ENCODE peak calls at places on chromosomes 13 and 19, in four cellular contexts. P, V, C and F are unnamed samples.
A peak's percentile ranks its signal among the peaks of the same experiment; 100 is the strongest.

GRCh38 chr13:49806126-49806536 is 13.6 kb upstream of the KPNA3 start:
- DNase-seq in P (no peak), V (no peak), C (peak; percentile 90), F (no peak)

GRCh38 chr13:39419866-39420265 is 183.1 kb downstream of the LHFPL6 start:
- DNase-seq in P (no peak), V (no peak), C (no peak), F (no peak)

GRCh38 chr13:21672811-21673591 is 2.1 kb downstream of the FGF9 start:
- DNase-seq in P (no peak), V (no peak), C (no peak), F (no peak)

GRCh38 chr13:78826312-78826711 is 167.4 kb upstream of the OBI1 start:
- DNase-seq in P (no peak), V (no peak), C (no peak), F (no peak)

GRCh38 chr13:99926014-99926731 is 45.4 kb downstream of the ZIC5 start:
- DNase-seq in P (peak; percentile 15), V (no peak), C (no peak), F (no peak)

GRCh38 chr13:37995052-37995451 is 125.5 kb upstream of the TRPC4 start:
- DNase-seq in P (no peak), V (no peak), C (no peak), F (no peak)

GRCh38 chr13:25733696-25734435 is 317.9 kb downstream of the SHISA2 start:
- DNase-seq in P (no peak), V (no peak), C (no peak), F (no peak)

GRCh38 chr13:112058941-112059340 is 8.0 kb upstream of the SOX1 start:
- DNase-seq in P (no peak), V (no peak), C (no peak), F (no peak)

GRCh38 chr13:40336228-40337221 is 329.9 kb downstream of the FOXO1 start:
- DNase-seq in P (no peak), V (no peak), C (peak; percentile 91), F (no peak)

GRCh38 chr19:47486900-47487299 is 2.9 kb upstream of the KPTN start:
- DNase-seq in P (no peak), V (no peak), C (no peak), F (no peak)

GRCh38 chr19:21474671-21475181 is 30.7 kb upstream of the ZNF429 start:
- DNase-seq in P (no peak), V (no peak), C (no peak), F (no peak)

GRCh38 chr13:51449018-51449417 is 3.8 kb downstream of the INTS6 start:
- DNase-seq in P (no peak), V (no peak), C (no peak), F (no peak)

GRCh38 chr13:101424381-101425155 is 8.3 kb upstream of the NALCN start:
- DNase-seq in P (no peak), V (no peak), C (peak; percentile 17), F (no peak)

GRCh38 chr13:42041017-42041683 is 7.3 kb upstream of the DGKH start:
- DNase-seq in P (peak; percentile 38), V (peak; percentile 73), C (no peak), F (peak; percentile 22)

GRCh38 chr13:49112782-49113525 is 107.2 kb upstream of the MLNR start:
- DNase-seq in P (no peak), V (no peak), C (no peak), F (peak; percentile 11)

GRCh38 chr13:48266150-48266549 is 33.1 kb downstream of the ITM2B start:
- DNase-seq in P (no peak), V (no peak), C (no peak), F (no peak)

GRCh38 chr13:110964229-110965037 is 49.6 kb upstream of the ANKRD10 start:
- DNase-seq in P (no peak), V (no peak), C (peak; percentile 19), F (peak; percentile 72)

GRCh38 chr13:21372530-21372929 is 86.6 kb downstream of the ZDHHC20 start:
- DNase-seq in P (no peak), V (no peak), C (no peak), F (no peak)

GRCh38 chr13:105341256-105341655 is 1194.2 kb downstream of the EFNB2 start:
- DNase-seq in P (no peak), V (no peak), C (no peak), F (no peak)

GRCh38 chr13:39810091-39810877 is 154.8 kb downstream of the COG6 start:
- DNase-seq in P (no peak), V (no peak), C (no peak), F (no peak)

GRCh38 chr19:32012886-32013635 is 332.3 kb upstream of the ZNF507 start:
- DNase-seq in P (no peak), V (peak; percentile 33), C (no peak), F (no peak)

GRCh38 chr19:38617283-38617763 is 430 bp downstream of the MAP4K1 start:
- DNase-seq in P (no peak), V (no peak), C (no peak), F (no peak)

GRCh38 chr19:46481947-46482346 is 10.6 kb upstream of the PNMA8A start:
- DNase-seq in P (no peak), V (no peak), C (no peak), F (no peak)

GRCh38 chr13:114053026-114053425 is 79.2 kb upstream of the C13orf46 start:
- DNase-seq in P (no peak), V (no peak), C (no peak), F (no peak)

GRCh38 chr13:51584731-51585191 is 499 bp downstream of the WDFY2 start:
- DNase-seq in P (peak; percentile 23), V (peak; percentile 81), C (peak; percentile 64), F (peak; percentile 13)

GRCh38 chr19:40530091-40530901 is 46.4 kb upstream of the SHKBP1 start:
- DNase-seq in P (no peak), V (peak; percentile 92), C (no peak), F (peak; percentile 91)

GRCh38 chr19:50325310-50326100 is 3.7 kb downstream of the KCNC3 start:
- DNase-seq in P (peak; percentile 73), V (peak; percentile 97), C (peak; percentile 84), F (peak; percentile 96)

GRCh38 chr19:36041831-36042230 is 9.2 kb upstream of the CLIP3 start:
- DNase-seq in P (no peak), V (no peak), C (peak; percentile 87), F (no peak)

GRCh38 chr19:48484931-48485612 is 15.9 kb downstream of the CYTH2 start:
- DNase-seq in P (no peak), V (no peak), C (no peak), F (no peak)

GRCh38 chr13:59038824-59039223 is 1124.9 kb downstream of the DIAPH3 start:
- DNase-seq in P (no peak), V (no peak), C (no peak), F (no peak)

GRCh38 chr19:2544576-2545415 is 68.9 kb downstream of the GADD45B start:
- DNase-seq in P (no peak), V (no peak), C (no peak), F (no peak)

GRCh38 chr19:47158879-47159509 is 28.4 kb downstream of the SAE1 start:
- DNase-seq in P (no peak), V (no peak), C (no peak), F (no peak)

GRCh38 chr13:111215081-111216047 is 100.3 kb downstream of the ARHGEF7 start:
- DNase-seq in P (no peak), V (no peak), C (no peak), F (no peak)

GRCh38 chr19:31066385-31066784 is 282.9 kb downstream of the TSHZ3 start:
- DNase-seq in P (no peak), V (no peak), C (no peak), F (no peak)

GRCh38 chr13:73411067-73411809 is 352.4 kb downstream of the KLF5 start:
- DNase-seq in P (peak; percentile 77), V (no peak), C (no peak), F (no peak)

GRCh38 chr13:68232351-68233130 is 1002.4 kb upstream of the PCDH9 start:
- DNase-seq in P (no peak), V (no peak), C (no peak), F (no peak)

GRCh38 chr13:108121406-108121805 is 93.9 kb downstream of the LIG4 start:
- DNase-seq in P (no peak), V (no peak), C (peak; percentile 1), F (no peak)

GRCh38 chr13:32791545-32792172 is 205.4 kb downstream of the PDS5B start:
- DNase-seq in P (no peak), V (no peak), C (peak; percentile 30), F (no peak)

GRCh38 chr19:31693870-31694269 is 344.6 kb upstream of the TSHZ3 start:
- DNase-seq in P (no peak), V (no peak), C (no peak), F (no peak)

GRCh38 chr19:55069137-55069858 is 6.3 kb upstream of the RDH13 start:
- DNase-seq in P (no peak), V (peak; percentile 68), C (no peak), F (peak; percentile 75)

GRCh38 chr19:6062274-6062673 is 48.0 kb downstream of the RFX2 start:
- DNase-seq in P (no peak), V (no peak), C (no peak), F (no peak)

GRCh38 chr19:6061420-6062130 is 48.7 kb downstream of the RFX2 start:
- DNase-seq in P (no peak), V (no peak), C (no peak), F (no peak)

GRCh38 chr19:6059396-6059947 is 50.8 kb downstream of the RFX2 start:
- DNase-seq in P (no peak), V (no peak), C (no peak), F (no peak)

GRCh38 chr19:6059996-6060599 is 50.2 kb downstream of the RFX2 start:
- DNase-seq in P (no peak), V (no peak), C (no peak), F (no peak)

GRCh38 chr19:6060600-6061391 is 49.5 kb downstream of the RFX2 start:
- DNase-seq in P (no peak), V (no peak), C (no peak), F (peak; percentile 92)
- TF ChIP-seq FOSL1 in P (no peak), V (no peak), C (no peak), F (peak; percentile 99)

GRCh38 chr13:29958476-29958875 is 108.1 kb upstream of the UBL3 start:
- DNase-seq in P (no peak), V (no peak), C (no peak), F (no peak)
- TF ChIP-seq FOSL1 in P (no peak), V (no peak), C (no peak), F (no peak)

GRCh38 chr19:4369888-4370260 is 26.5 kb downstream of the MPND start:
- DNase-seq in P (no peak), V (peak; percentile 74), C (no peak), F (no peak)
- TF ChIP-seq FOSL1 in P (no peak), V (no peak), C (no peak), F (no peak)

DNA sequence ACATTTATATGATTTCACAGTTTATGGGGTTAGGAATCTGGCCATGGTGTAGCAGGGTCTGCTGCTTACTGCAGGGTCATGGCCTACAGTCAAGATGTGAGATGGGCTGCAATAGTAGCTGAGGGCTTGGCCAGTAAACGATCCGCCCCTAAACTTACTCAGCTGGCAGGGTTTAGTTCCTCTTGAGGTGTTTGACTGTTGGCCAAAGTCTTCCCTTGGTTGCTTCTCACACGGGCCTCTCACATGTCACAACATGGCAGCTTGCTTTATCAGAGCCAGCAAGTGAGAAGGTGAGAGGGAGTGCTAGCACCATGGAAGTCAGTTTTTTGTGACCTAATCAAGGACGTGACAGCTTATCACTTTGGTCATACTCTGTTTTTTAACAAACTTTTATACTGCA is 77.1 kb downstream of the DNAJC3 start:
- DNase-seq in P (no peak), V (no peak), C (no peak), F (peak; percentile 70)
- TF ChIP-seq FOSL1 in P (no peak), V (no peak), C (no peak), F (no peak)